ENCODE peak calls at places on chromosomes 11 and 22, in ten cellular contexts. One of them, this sample, is unnamed.

GRCh38 chr22:38016182-38017078 is 32.1 kb upstream of the SOX10 start:
- DNase-seq in epithelial cell of esophagus: peak
- DNase-seq in activated CD8-positive, alpha-beta T cell treated with anti-CD3 and anti-CD28 coated beads for 36 hours: no peak
- DNase-seq in osteocyte: no peak
- DNase-seq in fibroblast of mammary gland: peak
- DNase-seq in Panc1: no peak
- DNase-seq in right lobe of liver: no peak
- DNase-seq in astrocyte: no peak
- DNase-seq in IMR-90: peak
- DNase-seq in endothelial cell: no peak
- DNase-seq in this sample: no peak

GRCh38 chr22:38755155-38755910 is 465 bp downstream of the SUN2 start:
- DNase-seq in epithelial cell of esophagus: peak
- DNase-seq in activated CD8-positive, alpha-beta T cell treated with anti-CD3 and anti-CD28 coated beads for 36 hours: peak
- DNase-seq in osteocyte: peak
- DNase-seq in fibroblast of mammary gland: peak
- DNase-seq in Panc1: no peak
- DNase-seq in right lobe of liver: peak
- DNase-seq in astrocyte: peak
- DNase-seq in IMR-90: peak
- DNase-seq in endothelial cell: peak
- DNase-seq in this sample: peak

GRCh38 chr11:77590194-77590591 is 440 bp downstream of the AQP11 start:
- DNase-seq in epithelial cell of esophagus: peak
- DNase-seq in activated CD8-positive, alpha-beta T cell treated with anti-CD3 and anti-CD28 coated beads for 36 hours: peak
- DNase-seq in osteocyte: no peak
- DNase-seq in fibroblast of mammary gland: peak
- DNase-seq in Panc1: peak
- DNase-seq in right lobe of liver: peak
- DNase-seq in astrocyte: peak
- DNase-seq in IMR-90: peak
- DNase-seq in endothelial cell: peak
- DNase-seq in this sample: peak

GRCh38 chr11:17414992-17415391 is 26.5 kb upstream of the KCNJ11 start:
- DNase-seq in epithelial cell of esophagus: no peak
- DNase-seq in activated CD8-positive, alpha-beta T cell treated with anti-CD3 and anti-CD28 coated beads for 36 hours: no peak
- DNase-seq in osteocyte: no peak
- DNase-seq in fibroblast of mammary gland: no peak
- DNase-seq in Panc1: no peak
- DNase-seq in right lobe of liver: no peak
- DNase-seq in astrocyte: no peak
- DNase-seq in IMR-90: no peak
- DNase-seq in endothelial cell: no peak
- DNase-seq in this sample: no peak

GRCh38 chr22:24968066-24968561 is 15.6 kb downstream of the KIAA1671 start:
- DNase-seq in epithelial cell of esophagus: peak
- DNase-seq in activated CD8-positive, alpha-beta T cell treated with anti-CD3 and anti-CD28 coated beads for 36 hours: no peak
- DNase-seq in osteocyte: no peak
- DNase-seq in fibroblast of mammary gland: no peak
- DNase-seq in Panc1: no peak
- DNase-seq in right lobe of liver: no peak
- DNase-seq in astrocyte: peak
- DNase-seq in IMR-90: no peak
- DNase-seq in endothelial cell: no peak
- DNase-seq in this sample: no peak

GRCh38 chr22:46066691-46067090 is 83.6 kb upstream of the PPARA start:
- DNase-seq in epithelial cell of esophagus: peak
- DNase-seq in activated CD8-positive, alpha-beta T cell treated with anti-CD3 and anti-CD28 coated beads for 36 hours: no peak
- DNase-seq in osteocyte: no peak
- DNase-seq in fibroblast of mammary gland: peak
- DNase-seq in Panc1: no peak
- DNase-seq in right lobe of liver: peak
- DNase-seq in astrocyte: peak
- DNase-seq in IMR-90: no peak
- DNase-seq in endothelial cell: no peak
- DNase-seq in this sample: no peak

GRCh38 chr11:44572884-44573283 is 7.4 kb downstream of the CD82 start:
- DNase-seq in epithelial cell of esophagus: peak
- DNase-seq in activated CD8-positive, alpha-beta T cell treated with anti-CD3 and anti-CD28 coated beads for 36 hours: peak
- DNase-seq in osteocyte: no peak
- DNase-seq in fibroblast of mammary gland: no peak
- DNase-seq in Panc1: no peak
- DNase-seq in right lobe of liver: no peak
- DNase-seq in astrocyte: no peak
- DNase-seq in IMR-90: no peak
- DNase-seq in endothelial cell: no peak
- DNase-seq in this sample: no peak

GRCh38 chr22:42967933-42968332 is 47.0 kb downstream of the PACSIN2 start:
- DNase-seq in epithelial cell of esophagus: no peak
- DNase-seq in activated CD8-positive, alpha-beta T cell treated with anti-CD3 and anti-CD28 coated beads for 36 hours: no peak
- DNase-seq in osteocyte: no peak
- DNase-seq in fibroblast of mammary gland: peak
- DNase-seq in Panc1: no peak
- DNase-seq in right lobe of liver: peak
- DNase-seq in astrocyte: no peak
- DNase-seq in IMR-90: no peak
- DNase-seq in endothelial cell: no peak
- DNase-seq in this sample: no peak

GRCh38 chr11:103623933-103624332 is 412.5 kb upstream of the DDI1 start:
- DNase-seq in epithelial cell of esophagus: no peak
- DNase-seq in activated CD8-positive, alpha-beta T cell treated with anti-CD3 and anti-CD28 coated beads for 36 hours: no peak
- DNase-seq in osteocyte: no peak
- DNase-seq in fibroblast of mammary gland: no peak
- DNase-seq in Panc1: no peak
- DNase-seq in right lobe of liver: no peak
- DNase-seq in astrocyte: no peak
- DNase-seq in IMR-90: no peak
- DNase-seq in endothelial cell: no peak
- DNase-seq in this sample: no peak

GRCh38 chr22:28903719-28904118 is 20.3 kb downstream of the ZNRF3 start:
- DNase-seq in epithelial cell of esophagus: no peak
- DNase-seq in activated CD8-positive, alpha-beta T cell treated with anti-CD3 and anti-CD28 coated beads for 36 hours: no peak
- DNase-seq in osteocyte: no peak
- DNase-seq in fibroblast of mammary gland: no peak
- DNase-seq in Panc1: no peak
- DNase-seq in right lobe of liver: no peak
- DNase-seq in astrocyte: no peak
- DNase-seq in IMR-90: no peak
- DNase-seq in endothelial cell: no peak
- DNase-seq in this sample: no peak

DNA sequence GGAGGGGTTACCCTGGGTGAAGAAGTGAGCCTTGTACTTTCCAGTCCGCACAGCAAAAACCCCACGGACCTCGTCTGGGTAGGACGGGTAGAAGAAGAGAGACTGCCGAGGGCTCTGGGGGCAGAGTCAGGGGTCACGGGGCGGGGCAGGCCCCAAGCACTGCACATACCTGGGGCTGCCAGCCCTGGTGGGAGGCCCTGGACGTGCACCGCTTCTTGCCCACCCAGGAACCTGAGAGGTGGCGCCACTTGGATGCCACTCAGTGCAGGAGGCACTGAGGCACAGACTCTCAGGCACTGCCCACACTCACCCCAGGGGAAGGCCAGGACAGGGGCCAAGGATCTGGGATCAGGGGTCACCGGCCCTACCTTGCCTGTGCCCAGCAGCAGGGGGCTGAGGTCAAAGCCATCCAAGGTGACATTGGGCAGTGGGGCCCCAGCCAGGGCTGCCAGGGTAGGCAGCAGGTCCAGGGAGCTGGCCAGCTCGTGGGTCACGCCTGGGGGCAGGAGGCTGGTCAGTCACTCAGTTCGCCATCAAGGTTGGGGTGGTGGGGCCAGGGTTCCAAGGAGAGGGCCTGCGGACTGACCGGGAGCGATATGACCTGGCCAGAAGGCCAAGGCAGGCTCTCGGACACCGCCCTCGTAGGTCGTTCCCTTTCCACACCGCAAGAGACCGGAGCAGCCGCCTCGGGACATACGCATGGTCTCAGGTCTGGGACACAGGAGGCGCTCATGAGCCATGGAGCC is 2.2 kb downstream of the ARSA start:
- DNase-seq in epithelial cell of esophagus: no peak
- DNase-seq in activated CD8-positive, alpha-beta T cell treated with anti-CD3 and anti-CD28 coated beads for 36 hours: no peak
- DNase-seq in osteocyte: no peak
- DNase-seq in fibroblast of mammary gland: no peak
- DNase-seq in Panc1: no peak
- DNase-seq in right lobe of liver: no peak
- DNase-seq in astrocyte: no peak
- DNase-seq in IMR-90: no peak
- DNase-seq in endothelial cell: peak
- DNase-seq in this sample: no peak
- TF ChIP-seq CTCF in epithelial cell of esophagus: no peak
- TF ChIP-seq CTCF in activated CD8-positive, alpha-beta T cell treated with anti-CD3 and anti-CD28 coated beads for 36 hours: no peak
- TF ChIP-seq CTCF in osteocyte: no peak
- TF ChIP-seq CTCF in fibroblast of mammary gland: peak
- TF ChIP-seq CTCF in Panc1: peak
- TF ChIP-seq CTCF in right lobe of liver: peak
- TF ChIP-seq CTCF in astrocyte: no peak
- TF ChIP-seq CTCF in IMR-90: peak
- TF ChIP-seq CTCF in endothelial cell: no peak
- TF ChIP-seq CTCF in this sample: no peak

GRCh38 chr11:73383249-73384126 is 7.3 kb downstream of the RELT start:
- DNase-seq in epithelial cell of esophagus: peak
- DNase-seq in activated CD8-positive, alpha-beta T cell treated with anti-CD3 and anti-CD28 coated beads for 36 hours: no peak
- DNase-seq in osteocyte: no peak
- DNase-seq in fibroblast of mammary gland: no peak
- DNase-seq in Panc1: no peak
- DNase-seq in right lobe of liver: no peak
- DNase-seq in astrocyte: no peak
- DNase-seq in IMR-90: no peak
- DNase-seq in endothelial cell: no peak
- DNase-seq in this sample: no peak
- TF ChIP-seq CTCF in epithelial cell of esophagus: no peak
- TF ChIP-seq CTCF in activated CD8-positive, alpha-beta T cell treated with anti-CD3 and anti-CD28 coated beads for 36 hours: no peak
- TF ChIP-seq CTCF in osteocyte: no peak
- TF ChIP-seq CTCF in fibroblast of mammary gland: no peak
- TF ChIP-seq CTCF in Panc1: no peak
- TF ChIP-seq CTCF in right lobe of liver: no peak
- TF ChIP-seq CTCF in astrocyte: no peak
- TF ChIP-seq CTCF in IMR-90: no peak
- TF ChIP-seq CTCF in endothelial cell: no peak
- TF ChIP-seq CTCF in this sample: peak

DNA sequence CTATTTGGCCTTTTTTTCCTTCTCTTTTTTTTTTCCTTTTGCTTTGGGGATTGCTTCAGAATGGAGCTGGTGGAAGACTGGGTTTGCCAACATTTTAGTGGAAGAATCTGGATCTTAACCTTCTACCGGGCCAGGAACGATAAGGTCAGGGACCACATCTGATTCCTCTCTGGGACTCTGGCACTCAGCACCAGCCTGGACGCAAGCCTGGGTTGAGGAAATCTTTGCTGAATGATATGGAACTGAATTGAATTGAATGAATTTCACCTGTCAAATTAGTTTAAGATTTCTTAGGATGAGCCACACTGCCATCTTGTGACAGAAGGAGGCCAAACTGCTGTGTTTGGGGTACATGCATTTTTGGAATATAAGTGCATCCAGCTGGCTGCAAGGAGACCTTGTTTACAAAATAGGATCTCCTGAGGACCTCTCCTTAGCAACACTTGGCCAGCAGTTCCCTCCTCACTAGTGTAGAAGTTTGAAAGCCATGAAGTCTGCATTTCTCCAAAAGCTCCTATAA is 30.4 kb downstream of the TPBGL start:
- DNase-seq in epithelial cell of esophagus: peak
- DNase-seq in activated CD8-positive, alpha-beta T cell treated with anti-CD3 and anti-CD28 coated beads for 36 hours: peak
- DNase-seq in osteocyte: no peak
- DNase-seq in fibroblast of mammary gland: peak
- DNase-seq in Panc1: no peak
- DNase-seq in right lobe of liver: peak
- DNase-seq in astrocyte: no peak
- DNase-seq in IMR-90: peak
- DNase-seq in endothelial cell: no peak
- DNase-seq in this sample: no peak
- TF ChIP-seq CTCF in epithelial cell of esophagus: peak
- TF ChIP-seq CTCF in activated CD8-positive, alpha-beta T cell treated with anti-CD3 and anti-CD28 coated beads for 36 hours: peak
- TF ChIP-seq CTCF in osteocyte: peak
- TF ChIP-seq CTCF in fibroblast of mammary gland: peak
- TF ChIP-seq CTCF in Panc1: peak
- TF ChIP-seq CTCF in right lobe of liver: peak
- TF ChIP-seq CTCF in astrocyte: peak
- TF ChIP-seq CTCF in IMR-90: peak
- TF ChIP-seq CTCF in endothelial cell: no peak
- TF ChIP-seq CTCF in this sample: peak

GRCh38 chr22:40818747-40819662 is at the start of gene SLC25A17:
- DNase-seq in epithelial cell of esophagus: peak
- DNase-seq in activated CD8-positive, alpha-beta T cell treated with anti-CD3 and anti-CD28 coated beads for 36 hours: peak
- DNase-seq in osteocyte: peak
- DNase-seq in fibroblast of mammary gland: peak
- DNase-seq in Panc1: no peak
- DNase-seq in right lobe of liver: peak
- DNase-seq in astrocyte: peak
- DNase-seq in IMR-90: peak
- DNase-seq in endothelial cell: peak
- DNase-seq in this sample: peak
- TF ChIP-seq CTCF in epithelial cell of esophagus: peak
- TF ChIP-seq CTCF in activated CD8-positive, alpha-beta T cell treated with anti-CD3 and anti-CD28 coated beads for 36 hours: peak
- TF ChIP-seq CTCF in osteocyte: peak
- TF ChIP-seq CTCF in fibroblast of mammary gland: peak
- TF ChIP-seq CTCF in Panc1: no peak
- TF ChIP-seq CTCF in right lobe of liver: peak
- TF ChIP-seq CTCF in astrocyte: no peak
- TF ChIP-seq CTCF in IMR-90: peak
- TF ChIP-seq CTCF in endothelial cell: no peak
- TF ChIP-seq CTCF in this sample: peak

This sample was measured in GM10248.